ENCODE peak calls at places on chromosomes 6 and 20, in ten cellular contexts. K, T, P, S, W, V, U, F, J and G are unnamed samples.

GRCh38 chr6:2183235-2183634 is 62.2 kb downstream of the GMDS start:
- DNase-seq in K (no peak), T (no peak), P (no peak), S (no peak), W (no peak), V (no peak), U (no peak), F (no peak), J (no peak), G (no peak)

GRCh38 chr6:124795879-124796838 is 166.1 kb upstream of the RNF217 start:
- DNase-seq in K (peak; percentile 26), T (no peak), P (peak; percentile 75), S (peak; percentile 52), W (no peak), V (peak; percentile 57), U (no peak), F (peak; percentile 73), J (peak; percentile 52), G (peak; percentile 15)

GRCh38 chr20:45579184-45579583 is at the start of gene WFDC8:
- DNase-seq in K (no peak), T (no peak), P (no peak), S (no peak), W (no peak), V (no peak), U (no peak), F (no peak), J (no peak), G (no peak)

GRCh38 chr6:37906121-37906520 is 86.6 kb downstream of the ZFAND3 start:
- DNase-seq in K (no peak), T (no peak), P (peak; percentile 25), S (no peak), W (no peak), V (no peak), U (no peak), F (no peak), J (no peak), G (no peak)

GRCh38 chr6:30685157-30685976 is 1.1 kb downstream of the PPP1R18 start:
- DNase-seq in K (no peak), T (no peak), P (no peak), S (peak; percentile 34), W (no peak), V (peak; percentile 68), U (no peak), F (no peak), J (peak; percentile 56), G (peak; percentile 39)

GRCh38 chr6:46501136-46502089 is 10.2 kb upstream of the RCAN2 start:
- DNase-seq in K (no peak), T (no peak), P (peak; percentile 35), S (peak; percentile 24), W (no peak), V (no peak), U (no peak), F (no peak), J (peak; percentile 17), G (no peak)

GRCh38 chr20:41480054-41480770 is 113.6 kb upstream of the EMILIN3 start:
- DNase-seq in K (no peak), T (no peak), P (peak; percentile 68), S (no peak), W (no peak), V (no peak), U (no peak), F (no peak), J (no peak), G (no peak)

GRCh38 chr20:31774408-31774807 is 35.3 kb downstream of the TPX2 start:
- DNase-seq in K (no peak), T (no peak), P (no peak), S (no peak), W (no peak), V (no peak), U (no peak), F (no peak), J (no peak), G (no peak)

GRCh38 chr6:89242574-89243330 is 25.6 kb upstream of the GABRR1 start:
- DNase-seq in K (no peak), T (no peak), P (peak; percentile 81), S (peak; percentile 79), W (no peak), V (no peak), U (no peak), F (peak; percentile 44), J (peak; percentile 62), G (peak; percentile 66)

GRCh38 chr20:63835031-63835858 is 4.2 kb upstream of the ZBTB46 start:
- DNase-seq in K (peak; percentile 76), T (no peak), P (peak; percentile 99), S (peak; percentile 98), W (no peak), V (peak; percentile 89), U (peak; percentile 93), F (peak; percentile 98), J (peak; percentile 97), G (peak; percentile 98)

GRCh38 chr20:53804920-53805894 is 211.6 kb upstream of the ZNF217 start:
- DNase-seq in K (no peak), T (no peak), P (no peak), S (no peak), W (no peak), V (no peak), U (no peak), F (no peak), J (peak; percentile 45), G (no peak)

GRCh38 chr20:51569815-51570741 is 27.6 kb upstream of the NFATC2 start:
- DNase-seq in K (no peak), T (no peak), P (peak; percentile 34), S (no peak), W (no peak), V (no peak), U (no peak), F (no peak), J (peak; percentile 58), G (no peak)